ENCODE peak calls at places on chromosomes 12 and 14, in four cellular contexts. One of them, this sample, is unnamed.

GRCh38 chr14:73491256-73491976 is 683 bp downstream of the RIOX1 start:
- DNase-seq in A549: peak; percentile 65
- DNase-seq in thoracic aorta: peak; percentile 11
- DNase-seq in OCI-LY7: peak; percentile 59
- DNase-seq in this sample: peak; percentile 50

GRCh38 chr14:90576981-90577660 is 180.3 kb downstream of the CALM1 start:
- DNase-seq in thoracic aorta: no peak
- DNase-seq in OCI-LY7: no peak
- DNase-seq in A549: no peak
- DNase-seq in this sample: no peak

GRCh38 chr12:47927346-47927745 is 22.6 kb upstream of the VDR start:
- DNase-seq in A549: no peak
- DNase-seq in thoracic aorta: no peak
- DNase-seq in OCI-LY7: no peak
- DNase-seq in this sample: no peak

GRCh38 chr12:123049398-123050250 is 69.1 kb downstream of the ARL6IP4 start:
- DNase-seq in OCI-LY7: no peak
- DNase-seq in A549: no peak
- DNase-seq in thoracic aorta: no peak
- DNase-seq in this sample: no peak

GRCh38 chr12:95963104-95963503 is 20.0 kb downstream of the AMDHD1 start:
- DNase-seq in thoracic aorta: no peak
- DNase-seq in OCI-LY7: peak; percentile 33
- DNase-seq in A549: peak; percentile 10
- DNase-seq in this sample: no peak

GRCh38 chr12:83996671-83997070 is 915.9 kb downstream of the SLC6A15 start:
- DNase-seq in OCI-LY7: no peak
- DNase-seq in A549: no peak
- DNase-seq in thoracic aorta: no peak
- DNase-seq in this sample: no peak

GRCh38 chr12:90260136-90260535 is 551.5 kb upstream of the ATP2B1 start:
- DNase-seq in OCI-LY7: no peak
- DNase-seq in thoracic aorta: no peak
- DNase-seq in A549: no peak
- DNase-seq in this sample: no peak

GRCh38 chr14:72788255-72788654 is 105.6 kb downstream of the DPF3 start:
- DNase-seq in OCI-LY7: no peak
- DNase-seq in thoracic aorta: no peak
- DNase-seq in A549: no peak
- DNase-seq in this sample: no peak

GRCh38 chr12:50725011-50725899 is 38.6 kb upstream of the ATF1 start:
- DNase-seq in A549: no peak
- DNase-seq in OCI-LY7: no peak
- DNase-seq in thoracic aorta: no peak
- DNase-seq in this sample: no peak

GRCh38 chr14:68961781-68962584 is 17.1 kb downstream of the ACTN1 start:
- DNase-seq in A549: no peak
- DNase-seq in OCI-LY7: no peak
- DNase-seq in thoracic aorta: no peak
- DNase-seq in this sample: no peak

GRCh38 chr12:74915718-74916117 is 293.9 kb downstream of the KCNC2 start:
- DNase-seq in thoracic aorta: no peak
- DNase-seq in A549: no peak
- DNase-seq in OCI-LY7: no peak
- DNase-seq in this sample: no peak

GRCh38 chr14:87108726-87109125 is 884.3 kb downstream of the GALC start:
- DNase-seq in thoracic aorta: no peak
- DNase-seq in OCI-LY7: no peak
- DNase-seq in A549: no peak
- DNase-seq in this sample: no peak

GRCh38 chr14:72177246-72177645 is 245.0 kb downstream of the RGS6 start:
- DNase-seq in thoracic aorta: no peak
- DNase-seq in OCI-LY7: no peak
- DNase-seq in A549: no peak
- DNase-seq in this sample: no peak

GRCh38 chr12:53828598-53828997 is 76.8 kb upstream of the CISTR start:
- DNase-seq in A549: no peak
- DNase-seq in thoracic aorta: no peak
- DNase-seq in OCI-LY7: no peak
- DNase-seq in this sample: no peak

GRCh38 chr14:57712101-57712500 is 153.8 kb downstream of the SLC35F4 start:
- DNase-seq in thoracic aorta: no peak
- DNase-seq in OCI-LY7: no peak
- DNase-seq in A549: no peak
- DNase-seq in this sample: no peak
- TF ChIP-seq CTCF in thoracic aorta: no peak
- TF ChIP-seq CTCF in OCI-LY7: no peak
- TF ChIP-seq CTCF in A549: no peak
- TF ChIP-seq CTCF in this sample: no peak

GRCh38 chr14:65588426-65589140 is 176.1 kb downstream of the FUT8 start:
- DNase-seq in OCI-LY7: no peak
- DNase-seq in thoracic aorta: no peak
- DNase-seq in A549: no peak
- DNase-seq in this sample: no peak
- TF ChIP-seq CTCF in OCI-LY7: peak; percentile 24
- TF ChIP-seq CTCF in thoracic aorta: no peak
- TF ChIP-seq CTCF in A549: no peak
- TF ChIP-seq CTCF in this sample: no peak

DNA sequence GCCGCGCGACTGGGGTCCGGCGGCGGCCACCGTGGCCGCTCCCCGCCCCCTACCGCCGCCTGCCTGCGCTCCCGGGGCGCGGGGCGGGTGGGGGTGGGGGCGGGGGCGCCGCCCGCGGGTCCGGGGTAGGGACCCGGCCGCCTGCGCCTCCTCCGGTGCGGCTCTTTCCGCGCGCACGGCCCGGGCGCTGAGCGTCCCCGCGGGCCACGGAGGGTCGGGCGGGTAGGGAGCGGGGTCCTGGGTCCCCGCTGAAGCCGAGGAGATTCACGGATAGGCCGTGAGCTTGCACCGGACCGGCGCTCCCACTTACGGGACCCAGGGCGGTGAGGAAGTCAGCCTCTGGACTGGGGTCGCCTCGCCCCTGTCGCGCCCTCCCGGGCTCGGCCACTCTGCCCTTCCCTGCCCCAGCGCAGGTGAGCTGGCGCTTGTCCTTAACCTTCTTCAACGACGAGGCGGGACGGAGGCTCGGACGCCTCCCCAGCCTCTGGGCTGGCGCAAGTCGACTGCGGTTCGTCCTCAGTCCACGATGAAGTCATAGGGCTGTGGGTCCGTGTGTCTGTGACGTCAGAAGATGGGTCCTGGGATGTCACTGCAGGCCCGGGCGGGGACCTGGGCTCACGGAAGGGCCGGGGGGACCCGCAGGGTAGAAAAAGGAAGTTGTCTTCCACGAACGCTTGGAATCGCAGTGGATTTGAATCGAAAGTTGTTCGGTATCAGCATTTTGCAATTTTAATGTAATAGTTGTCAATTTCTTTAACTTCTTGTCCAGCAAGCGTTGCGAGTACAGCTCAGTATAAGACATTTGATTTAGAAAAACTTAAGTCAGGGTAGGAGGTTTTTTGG is 572 bp downstream of the FBXO34 start:
- DNase-seq in thoracic aorta: peak; percentile 31
- DNase-seq in OCI-LY7: peak; percentile 77
- DNase-seq in A549: peak; percentile 98
- DNase-seq in this sample: peak; percentile 44
- TF ChIP-seq CTCF in thoracic aorta: no peak
- TF ChIP-seq CTCF in OCI-LY7: no peak
- TF ChIP-seq CTCF in A549: no peak
- TF ChIP-seq CTCF in this sample: no peak

GRCh38 chr14:64760916-64761315 is 56.7 kb downstream of the PLEKHG3 start:
- DNase-seq in OCI-LY7: no peak
- DNase-seq in thoracic aorta: no peak
- DNase-seq in A549: no peak
- DNase-seq in this sample: no peak

GRCh38 chr14:64761441-64762043 is 57.3 kb downstream of the PLEKHG3 start:
- DNase-seq in A549: peak; percentile 53
- DNase-seq in OCI-LY7: no peak
- DNase-seq in thoracic aorta: no peak
- DNase-seq in this sample: no peak

GRCh38 chr14:64763801-64764511 is 59.7 kb downstream of the PLEKHG3 start:
- DNase-seq in A549: no peak
- DNase-seq in thoracic aorta: no peak
- DNase-seq in OCI-LY7: no peak
- DNase-seq in this sample: no peak

GRCh38 chr14:64763089-64763782 is 59.0 kb downstream of the PLEKHG3 start:
- DNase-seq in thoracic aorta: no peak
- DNase-seq in OCI-LY7: no peak
- DNase-seq in A549: no peak
- DNase-seq in this sample: no peak

GRCh38 chr14:64762044-64763034 is 58.1 kb downstream of the PLEKHG3 start:
- DNase-seq in OCI-LY7: no peak
- DNase-seq in thoracic aorta: no peak
- DNase-seq in A549: peak; percentile 90
- DNase-seq in this sample: peak; percentile 62
- TF ChIP-seq CTCF in OCI-LY7: no peak
- TF ChIP-seq CTCF in thoracic aorta: no peak
- TF ChIP-seq CTCF in A549: no peak
- TF ChIP-seq CTCF in this sample: no peak

GRCh38 chr14:60184597-60185555 is 19.7 kb upstream of the DHRS7 start:
- DNase-seq in thoracic aorta: no peak
- DNase-seq in A549: no peak
- DNase-seq in OCI-LY7: peak; percentile 59
- DNase-seq in this sample: no peak
- TF ChIP-seq CTCF in thoracic aorta: no peak
- TF ChIP-seq CTCF in A549: peak; percentile 11
- TF ChIP-seq CTCF in OCI-LY7: peak; percentile 63
- TF ChIP-seq CTCF in this sample: no peak